ENCODE peak calls at places on chromosome 21, in five cellular contexts. V is breast epithelium, F is WTC11, X is glutamatergic neuron, E is colonic mucosa. G is an unnamed sample.

GRCh38 chr21:15282666-15283065 is 217.9 kb upstream of the NRIP1 start:
- DNase-seq in V (no peak), F (no peak), X (no peak), E (no peak), G (no peak)

GRCh38 chr21:44436958-44437357 is 18.4 kb upstream of the LRRC3 start:
- DNase-seq in V (no peak), F (no peak), X (no peak), E (no peak), G (no peak)

GRCh38 chr21:14075346-14076142 is 135.2 kb downstream of the LIPI start:
- DNase-seq in V (no peak), F (no peak), X (no peak), E (no peak), G (no peak)

GRCh38 chr21:44088401-44088780 is 18.8 kb upstream of the PWP2 start:
- DNase-seq in V (peak; percentile 3), F (no peak), X (no peak), E (peak; percentile 84), G (no peak)

GRCh38 chr21:16587671-16588379 is 858.0 kb downstream of the USP25 start:
- DNase-seq in V (peak; percentile 25), F (no peak), X (peak; percentile 22), E (no peak), G (no peak)

GRCh38 chr21:35239811-35240219 is 190.7 kb upstream of the RUNX1 start:
- DNase-seq in V (no peak), F (no peak), X (peak; percentile 81), E (no peak), G (no peak)

GRCh38 chr21:32186843-32187242 is 92.0 kb downstream of the MIS18A start:
- DNase-seq in V (no peak), F (no peak), X (no peak), E (no peak), G (no peak)

GRCh38 chr21:43364851-43365424 is 62.0 kb downstream of the SIK1 start:
- DNase-seq in V (no peak), F (no peak), X (no peak), E (no peak), G (no peak)

GRCh38 chr21:30839304-30839703 is 9.7 kb upstream of the KRTAP7-1 start:
- DNase-seq in V (no peak), F (peak; percentile 73), X (peak; percentile 74), E (peak; percentile 18), G (no peak)

GRCh38 chr21:36854391-36854790 is 112.1 kb downstream of the HLCS start:
- DNase-seq in V (no peak), F (peak; percentile 69), X (peak; percentile 63), E (peak; percentile 53), G (no peak)

GRCh38 chr21:25569084-25569483 is 38.2 kb downstream of the MRPL39 start:
- DNase-seq in V (no peak), F (no peak), X (no peak), E (no peak), G (no peak)

GRCh38 chr21:44054710-44055109 is 42.6 kb downstream of the TRAPPC10 start:
- DNase-seq in V (no peak), F (no peak), X (no peak), E (no peak), G (no peak)

GRCh38 chr21:36747815-36748381 is 49.0 kb downstream of the SIM2 start:
- DNase-seq in V (no peak), F (peak; percentile 82), X (peak; percentile 88), E (peak; percentile 54), G (no peak)

GRCh38 chr21:26888931-26889330 is 43.7 kb upstream of the ADAMTS1 start:
- DNase-seq in V (no peak), F (no peak), X (no peak), E (no peak), G (no peak)

GRCh38 chr21:34890724-34891609 is 158.1 kb downstream of the RUNX1 start:
- DNase-seq in V (no peak), F (peak; percentile 42), X (no peak), E (no peak), G (no peak)

GRCh38 chr21:34180826-34181359 is 107.5 kb downstream of the MRPS6 start:
- DNase-seq in V (no peak), F (no peak), X (no peak), E (no peak), G (no peak)

GRCh38 chr21:23694396-23694795 is 1912.9 kb downstream of the MRPL39 start:
- DNase-seq in V (no peak), F (no peak), X (no peak), E (no peak), G (no peak)

GRCh38 chr21:25960423-25960822 is 210.1 kb downstream of the APP start:
- DNase-seq in V (no peak), F (peak; percentile 29), X (no peak), E (no peak), G (no peak)

GRCh38 chr21:35565204-35565611 is 495.1 kb downstream of the SETD4 start:
- DNase-seq in V (peak; percentile 39), F (no peak), X (no peak), E (no peak), G (no peak)

GRCh38 chr21:22154579-22155274 is 1156.5 kb downstream of the NCAM2 start:
- DNase-seq in V (no peak), F (no peak), X (no peak), E (no peak), G (no peak)

GRCh38 chr21:31133243-31133830 is 95.1 kb upstream of the KRTAP19-8 start:
- DNase-seq in V (no peak), F (no peak), X (no peak), E (no peak), G (no peak)

GRCh38 chr21:36163780-36164426 is 7.3 kb downstream of the DOP1B start:
- DNase-seq in V (no peak), F (no peak), X (no peak), E (peak; percentile 38), G (no peak)

GRCh38 chr21:34881421-34881820 is 167.7 kb downstream of the RUNX1 start:
- DNase-seq in V (no peak), F (no peak), X (no peak), E (peak; percentile 16), G (no peak)

GRCh38 chr21:44199448-44199847 is 41.3 kb downstream of the ICOSLG start:
- DNase-seq in V (no peak), F (peak; percentile 16), X (no peak), E (no peak), G (no peak)

GRCh38 chr21:37520801-37521200 is 154.2 kb downstream of the DYRK1A start:
- DNase-seq in V (no peak), F (no peak), X (no peak), E (no peak), G (no peak)

GRCh38 chr21:37673801-37674575 is 242.3 kb downstream of the KCNJ6 start:
- DNase-seq in V (no peak), F (no peak), X (no peak), E (no peak), G (no peak)

GRCh38 chr21:16420086-16420724 is 690.4 kb downstream of the USP25 start:
- DNase-seq in V (peak; percentile 51), F (no peak), X (no peak), E (no peak), G (no peak)

GRCh38 chr21:44510508-44511218 is 29.3 kb downstream of the KRTAP10-1 start:
- DNase-seq in V (peak; percentile 28), F (peak; percentile 82), X (peak; percentile 85), E (peak; percentile 70), G (no peak)

GRCh38 chr21:44547656-44548331 is 3.5 kb downstream of the KRTAP10-2 start:
- DNase-seq in V (no peak), F (no peak), X (no peak), E (no peak), G (no peak)

GRCh38 chr21:16169102-16169511 is 439.3 kb downstream of the USP25 start:
- DNase-seq in V (no peak), F (no peak), X (no peak), E (no peak), G (no peak)

GRCh38 chr21:42830456-42831455 is 48.6 kb downstream of the WDR4 start:
- DNase-seq in V (no peak), F (no peak), X (no peak), E (peak; percentile 20), G (no peak)

GRCh38 chr21:34598931-34599400 is 15.9 kb downstream of the RCAN1 start:
- DNase-seq in V (no peak), F (no peak), X (no peak), E (no peak), G (no peak)

GRCh38 chr21:35751171-35751570 is 309.2 kb downstream of the SETD4 start:
- DNase-seq in V (no peak), F (no peak), X (no peak), E (no peak), G (no peak)

GRCh38 chr21:41783476-41784150 is 16.8 kb upstream of the RIPK4 start:
- DNase-seq in V (no peak), F (no peak), X (no peak), E (peak; percentile 88), G (no peak)
- TF ChIP-seq CTCF in V (no peak), F (no peak), X (no peak), E (no peak), G (no peak)

DNA sequence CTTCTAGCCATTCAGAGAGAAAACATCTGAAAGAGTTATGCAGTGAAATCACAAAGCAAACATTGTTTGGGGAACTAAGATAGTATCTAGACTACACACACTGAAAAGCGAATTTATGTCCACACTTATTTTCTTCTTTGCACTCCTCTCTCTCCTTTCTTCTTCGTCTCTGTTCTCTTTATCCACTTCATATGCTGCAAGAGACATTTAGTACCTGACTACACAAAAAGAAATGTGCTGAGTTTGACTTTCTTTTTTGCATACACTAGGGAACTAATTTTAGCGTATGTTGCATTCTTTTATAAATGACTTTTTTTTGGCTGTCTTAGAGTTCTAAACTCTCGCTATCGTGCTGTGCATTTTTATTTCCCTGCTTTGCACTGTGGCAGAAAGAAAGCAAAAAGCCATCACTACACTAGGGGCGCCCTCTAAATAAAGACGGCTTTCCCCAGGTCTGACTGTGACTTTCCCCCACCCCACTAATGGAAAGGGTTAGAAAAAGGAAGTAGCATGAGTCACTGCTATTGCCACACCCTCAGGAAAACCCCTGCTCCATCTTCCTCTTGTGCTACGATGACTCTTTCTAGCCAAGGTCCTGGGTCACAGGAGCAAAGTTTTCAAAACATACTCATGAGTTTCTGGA is 65.7 kb downstream of the MAP3K7CL start:
- DNase-seq in V (no peak), F (no peak), X (no peak), E (peak; percentile 68), G (peak; percentile 58)
- TF ChIP-seq CTCF in V (no peak), F (no peak), X (no peak), E (peak; percentile 15), G (no peak)

DNA sequence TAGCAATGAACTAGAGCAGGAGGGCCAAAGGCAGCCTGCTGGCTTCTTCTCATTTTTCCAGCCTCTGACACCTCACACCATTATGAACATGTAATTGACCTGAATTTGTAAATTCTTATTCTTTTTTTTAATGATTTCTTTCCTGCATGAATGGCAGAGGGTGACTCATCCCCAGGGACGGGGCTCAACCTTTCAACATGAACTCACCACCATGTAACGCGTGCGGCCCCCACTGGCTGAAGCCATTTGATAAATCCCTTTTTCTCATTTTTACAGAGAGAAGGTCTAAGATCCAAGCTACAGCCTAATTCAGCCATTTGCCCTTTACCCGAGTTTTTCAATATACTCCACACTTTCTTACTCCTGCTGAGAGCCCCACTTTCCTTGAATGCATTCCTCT is 9.3 kb upstream of the ETS2 start:
- DNase-seq in V (no peak), F (no peak), X (no peak), E (no peak), G (no peak)
- TF ChIP-seq CTCF in V (no peak), F (no peak), X (no peak), E (no peak), G (no peak)

DNA sequence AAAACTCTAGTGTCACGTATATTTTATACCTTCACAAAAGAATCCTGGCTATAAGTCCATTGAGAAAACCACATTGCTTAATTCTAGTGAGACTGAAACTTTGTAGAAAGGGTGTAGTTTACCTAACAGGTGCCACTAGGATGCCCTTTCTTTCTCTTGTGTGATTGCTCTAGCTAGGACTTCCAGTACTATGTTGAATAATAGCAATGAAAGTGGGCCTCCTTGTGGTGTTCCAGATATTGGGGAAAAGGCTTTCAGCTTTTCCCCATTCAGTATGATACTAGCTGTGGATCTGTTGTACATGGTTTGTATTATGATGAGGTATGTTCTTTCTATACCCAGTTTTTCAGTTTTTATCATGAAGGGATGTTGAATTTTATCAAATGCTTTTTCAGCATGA is 39.7 kb upstream of the CHODL start:
- DNase-seq in V (no peak), F (no peak), X (no peak), E (no peak), G (no peak)
- TF ChIP-seq CTCF in V (no peak), F (no peak), X (no peak), E (no peak), G (no peak)

G was measured in omental fat pad.